ENCODE peak calls at places on chromosomes 5 and 9, in seven cellular contexts. U is neuronal stem cell, Z is H9, M is IMR-90, D is mesendoderm, V is mesenchymal stem cell, J is H1. K is an unnamed sample.

GRCh38 chr5:60590172-60590571 is 109.8 kb downstream of the DEPDC1B start:
- DNase-seq in J (no peak), Z (no peak), U (no peak), V (no peak), D (no peak), M (no peak), K (no peak)

GRCh38 chr5:199821-200645 is 8.7 kb downstream of the LRRC14B start:
- DNase-seq in U (no peak), D (no peak), M (no peak), V (no peak), Z (no peak), J (no peak), K (no peak)

GRCh38 chr9:136244116-136244775 is 1.4 kb downstream of the QSOX2 start:
- DNase-seq in D (no peak), V (no peak), M (no peak), Z (no peak), U (no peak), J (no peak), K (no peak)

GRCh38 chr5:147085409-147085808 is 149.4 kb upstream of the STK32A start:
- DNase-seq in J (no peak), M (no peak), V (no peak), Z (no peak), D (no peak), U (no peak), K (no peak)

GRCh38 chr5:151213803-151214613 is 9.9 kb downstream of the CCDC69 start:
- DNase-seq in U (no peak), Z (peak; percentile 79), M (no peak), V (peak; percentile 67), D (peak; percentile 85), J (peak; percentile 58), K (peak; percentile 79)

GRCh38 chr5:76714771-76715483 is 999 bp upstream of the F2R start:
- DNase-seq in Z (peak; percentile 60), U (no peak), D (peak; percentile 35), J (peak; percentile 72), V (no peak), M (no peak), K (no peak)

GRCh38 chr9:119963258-119963797 is 594.1 kb upstream of the BRINP1 start:
- DNase-seq in V (peak; percentile 74), M (peak; percentile 78), Z (peak; percentile 85), D (peak; percentile 94), J (peak; percentile 57), U (peak; percentile 24), K (no peak)

GRCh38 chr5:123875444-123876264 is 363.7 kb downstream of the CSNK1G3 start:
- DNase-seq in M (no peak), J (peak; percentile 56), Z (peak; percentile 80), V (peak; percentile 51), D (peak; percentile 93), U (peak; percentile 50), K (no peak)

GRCh38 chr5:81768960-81769452 is 18.1 kb upstream of the SSBP2 start:
- DNase-seq in U (no peak), Z (no peak), M (peak; percentile 87), V (peak; percentile 97), D (no peak), J (no peak), K (peak; percentile 95)

GRCh38 chr5:143227301-143227700 is 176.2 kb downstream of the NR3C1 start:
- DNase-seq in M (no peak), U (no peak), Z (no peak), V (no peak), D (no peak), J (no peak), K (no peak)

GRCh38 chr9:131674425-131675421 is 65.2 kb downstream of the RAPGEF1 start:
- DNase-seq in M (no peak), D (no peak), U (no peak), V (no peak), Z (no peak), J (no peak), K (peak; percentile 87)
- H3K4me1 ChIP-seq in M (peaks cover 28% of the 10 kb centered on the region), D (peaks cover 44% of the 10 kb centered on the region), U (peaks cover 35% of the 10 kb centered on the region), V (peaks cover 41% of the 10 kb centered on the region), Z (peaks cover 28% of the 10 kb centered on the region), J (peaks cover 20% of the 10 kb centered on the region), K (peaks cover 81% of the 10 kb centered on the region)

GRCh38 chr5:171386006-171386671 is 1.5 kb upstream of the NPM1 start:
- DNase-seq in Z (no peak), M (no peak), U (no peak), V (no peak), J (no peak), D (no peak), K (no peak)
- H3K9ac ChIP-seq in Z (no peak overlapping the region), M (no peak overlapping the region), U (no peak overlapping the region), V (peak overlapping the region; percentile 95), J (no peak overlapping the region), D (no peak overlapping the region), K (no peak overlapping the region)

GRCh38 chr9:81634915-81635516 is 54.3 kb downstream of the TLE1 start:
- DNase-seq in M (peak; percentile 79), U (no peak), D (no peak), V (peak; percentile 78), J (no peak), Z (no peak), K (peak; percentile 58)

GRCh38 chr9:81637276-81637675 is 52.1 kb downstream of the TLE1 start:
- DNase-seq in V (no peak), J (no peak), D (no peak), Z (no peak), M (peak; percentile 18), U (no peak), K (no peak)

GRCh38 chr9:81634437-81634836 is 54.9 kb downstream of the TLE1 start:
- DNase-seq in Z (no peak), V (no peak), J (no peak), D (no peak), U (no peak), M (no peak), K (no peak)

GRCh38 chr9:81636280-81636653 is 53.1 kb downstream of the TLE1 start:
- DNase-seq in J (no peak), V (no peak), U (no peak), Z (no peak), M (no peak), D (peak; percentile 31), K (no peak)

GRCh38 chr9:81635526-81636279 is 53.6 kb downstream of the TLE1 start:
- DNase-seq in M (peak; percentile 75), U (no peak), J (no peak), V (peak; percentile 37), D (no peak), Z (no peak), K (no peak)
- H2AK5ac ChIP-seq in M (no peak overlapping the region), U (no peak overlapping the region), J (no peak overlapping the region), V (no peak overlapping the region), D (no peak overlapping the region), Z (no peak overlapping the region), K (no peak overlapping the region)

DNA sequence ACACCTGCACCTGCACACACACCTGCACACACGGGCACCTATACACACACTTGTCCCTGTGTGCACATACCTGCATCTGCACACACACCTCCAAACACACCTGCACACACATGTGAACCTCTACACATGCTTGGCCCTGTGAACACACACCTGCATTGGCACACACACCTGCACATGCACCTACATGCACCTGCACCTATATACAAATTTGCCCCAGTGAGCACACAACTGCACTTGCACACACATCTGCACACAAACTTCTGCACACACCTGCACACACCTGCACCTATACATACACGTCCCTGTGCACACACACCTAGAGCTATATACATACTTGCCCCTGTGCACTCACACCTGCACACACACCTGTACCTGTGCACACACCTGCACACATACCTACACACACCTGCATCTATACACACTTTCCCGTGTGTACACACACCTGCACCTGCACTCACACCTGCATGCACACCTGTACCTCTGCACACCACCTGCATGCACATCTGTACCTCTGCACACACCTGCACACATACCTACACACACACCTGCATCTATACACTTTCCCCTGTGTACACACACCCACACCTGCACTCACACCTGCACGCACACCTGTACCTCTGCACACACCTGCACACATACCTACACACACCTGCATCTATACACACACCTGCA is 21.5 kb upstream of the LPCAT1 start:
- DNase-seq in J (no peak), M (no peak), Z (no peak), U (no peak), V (no peak), D (no peak), K (no peak)
- H3K4me1 ChIP-seq in J (no peaks in the 10 kb centered on the region), M (no peaks in the 10 kb centered on the region), Z (no peaks in the 10 kb centered on the region), U (no peaks in the 10 kb centered on the region), V (peaks cover 8% of the 10 kb centered on the region), D (no peaks in the 10 kb centered on the region), K (peaks cover 5% of the 10 kb centered on the region)

K was measured in trophoblast cell.